ENCODE peak calls at places on chromosomes 16 and 17, in six cellular contexts. One of them, this sample, is unnamed.
A peak's percentile ranks its signal among the peaks of the same experiment; 100 is the strongest.

GRCh38 chr17:50209472-50210248 is 8.2 kb upstream of the COL1A1 start:
- DNase-seq in lung: peak; percentile 79
- DNase-seq in mesendoderm: peak; percentile 95
- DNase-seq in BE2C: peak; percentile 92
- DNase-seq in brain microvascular endothelial cell: peak; percentile 97
- DNase-seq in GM23338: peak; percentile 80
- DNase-seq in this sample: peak; percentile 69

GRCh38 chr17:6927290-6927844 is 68.5 kb upstream of the ALOX12 start:
- DNase-seq in lung: no peak
- DNase-seq in mesendoderm: no peak
- DNase-seq in BE2C: no peak
- DNase-seq in brain microvascular endothelial cell: no peak
- DNase-seq in GM23338: no peak
- DNase-seq in this sample: no peak

GRCh38 chr16:27472091-27473020 is 70.4 kb downstream of the IL21R start:
- DNase-seq in lung: no peak
- DNase-seq in mesendoderm: no peak
- DNase-seq in BE2C: no peak
- DNase-seq in brain microvascular endothelial cell: no peak
- DNase-seq in GM23338: no peak
- DNase-seq in this sample: no peak

GRCh38 chr16:11896776-11897175 is 19.0 kb downstream of the GSPT1 start:
- DNase-seq in lung: no peak
- DNase-seq in mesendoderm: no peak
- DNase-seq in BE2C: no peak
- DNase-seq in brain microvascular endothelial cell: peak; percentile 79
- DNase-seq in GM23338: no peak
- DNase-seq in this sample: no peak

GRCh38 chr17:80389011-80389995 is 25.7 kb upstream of the ENDOV start:
- DNase-seq in lung: no peak
- DNase-seq in mesendoderm: no peak
- DNase-seq in BE2C: peak; percentile 58
- DNase-seq in brain microvascular endothelial cell: no peak
- DNase-seq in GM23338: no peak
- DNase-seq in this sample: no peak

GRCh38 chr16:89471225-89471624 is 19.1 kb downstream of the ANKRD11 start:
- DNase-seq in lung: no peak
- DNase-seq in mesendoderm: peak; percentile 96
- DNase-seq in BE2C: no peak
- DNase-seq in brain microvascular endothelial cell: peak; percentile 58
- DNase-seq in GM23338: no peak
- DNase-seq in this sample: no peak

GRCh38 chr17:57918017-57918895 is 37.0 kb downstream of the CUEDC1 start:
- DNase-seq in lung: no peak
- DNase-seq in mesendoderm: peak; percentile 81
- DNase-seq in BE2C: no peak
- DNase-seq in brain microvascular endothelial cell: no peak
- DNase-seq in GM23338: no peak
- DNase-seq in this sample: no peak

GRCh38 chr17:39973496-39973895 is 7.1 kb upstream of the PSMD3 start:
- DNase-seq in lung: no peak
- DNase-seq in mesendoderm: no peak
- DNase-seq in BE2C: no peak
- DNase-seq in brain microvascular endothelial cell: no peak
- DNase-seq in GM23338: no peak
- DNase-seq in this sample: no peak

GRCh38 chr17:75758131-75758905 is 6.7 kb downstream of the GALK1 start:
- DNase-seq in lung: no peak
- DNase-seq in mesendoderm: peak; percentile 77
- DNase-seq in BE2C: no peak
- DNase-seq in brain microvascular endothelial cell: no peak
- DNase-seq in GM23338: peak; percentile 64
- DNase-seq in this sample: peak; percentile 27

GRCh38 chr16:48535831-48536599 is 74.0 kb downstream of the N4BP1 start:
- DNase-seq in lung: no peak
- DNase-seq in mesendoderm: no peak
- DNase-seq in BE2C: no peak
- DNase-seq in brain microvascular endothelial cell: peak; percentile 52
- DNase-seq in GM23338: peak; percentile 36
- DNase-seq in this sample: peak; percentile 70

GRCh38 chr17:9432867-9433495 is 142.6 kb downstream of the STX8 start:
- DNase-seq in lung: no peak
- DNase-seq in mesendoderm: no peak
- DNase-seq in BE2C: no peak
- DNase-seq in brain microvascular endothelial cell: peak; percentile 55
- DNase-seq in GM23338: no peak
- DNase-seq in this sample: no peak

GRCh38 chr17:81509048-81509686 is 3.4 kb downstream of the ACTG1 start:
- DNase-seq in lung: no peak
- DNase-seq in mesendoderm: peak; percentile 70
- DNase-seq in BE2C: no peak
- DNase-seq in brain microvascular endothelial cell: no peak
- DNase-seq in GM23338: no peak
- DNase-seq in this sample: peak; percentile 48

GRCh38 chr17:81510798-81511549 is 1.6 kb downstream of the ACTG1 start:
- DNase-seq in lung: no peak
- DNase-seq in mesendoderm: no peak
- DNase-seq in BE2C: peak; percentile 37
- DNase-seq in brain microvascular endothelial cell: no peak
- DNase-seq in GM23338: no peak
- DNase-seq in this sample: peak; percentile 66

GRCh38 chr17:81509687-81510523 is 2.7 kb downstream of the ACTG1 start:
- DNase-seq in lung: no peak
- DNase-seq in mesendoderm: no peak
- DNase-seq in BE2C: no peak
- DNase-seq in brain microvascular endothelial cell: no peak
- DNase-seq in GM23338: no peak
- DNase-seq in this sample: peak; percentile 34

GRCh38 chr17:81510524-81510797 is 2.1 kb downstream of the ACTG1 start:
- DNase-seq in lung: no peak
- DNase-seq in mesendoderm: no peak
- DNase-seq in BE2C: no peak
- DNase-seq in brain microvascular endothelial cell: no peak
- DNase-seq in GM23338: no peak
- DNase-seq in this sample: no peak

GRCh38 chr17:81508639-81509047 is 4.0 kb downstream of the ACTG1 start:
- DNase-seq in lung: no peak
- DNase-seq in mesendoderm: peak; percentile 74
- DNase-seq in BE2C: no peak
- DNase-seq in brain microvascular endothelial cell: no peak
- DNase-seq in GM23338: no peak
- DNase-seq in this sample: no peak
- H3K36me3 ChIP-seq in lung: peaks cover 18% of the 10 kb centered on the region
- H3K36me3 ChIP-seq in mesendoderm: peaks cover 23% of the 10 kb centered on the region
- H3K36me3 ChIP-seq in BE2C: peaks cover 39% of the 10 kb centered on the region
- H3K36me3 ChIP-seq in brain microvascular endothelial cell: peaks cover 40% of the 10 kb centered on the region
- H3K36me3 ChIP-seq in GM23338: peaks cover 36% of the 10 kb centered on the region
- H3K36me3 ChIP-seq in this sample: no peaks in the 10 kb centered on the region

GRCh38 chr17:46929413-46929812 is 6.5 kb downstream of the GOSR2 start:
- DNase-seq in lung: no peak
- DNase-seq in mesendoderm: peak; percentile 69
- DNase-seq in BE2C: peak; percentile 53
- DNase-seq in brain microvascular endothelial cell: peak; percentile 36
- DNase-seq in GM23338: no peak
- DNase-seq in this sample: no peak
- H3K36me3 ChIP-seq in lung: peaks cover 31% of the 10 kb centered on the region
- H3K36me3 ChIP-seq in mesendoderm: peaks cover 12% of the 10 kb centered on the region
- H3K36me3 ChIP-seq in BE2C: peaks cover 40% of the 10 kb centered on the region
- H3K36me3 ChIP-seq in brain microvascular endothelial cell: peaks cover 33% of the 10 kb centered on the region
- H3K36me3 ChIP-seq in GM23338: peaks cover 25% of the 10 kb centered on the region
- H3K36me3 ChIP-seq in this sample: peaks cover 8% of the 10 kb centered on the region

DNA sequence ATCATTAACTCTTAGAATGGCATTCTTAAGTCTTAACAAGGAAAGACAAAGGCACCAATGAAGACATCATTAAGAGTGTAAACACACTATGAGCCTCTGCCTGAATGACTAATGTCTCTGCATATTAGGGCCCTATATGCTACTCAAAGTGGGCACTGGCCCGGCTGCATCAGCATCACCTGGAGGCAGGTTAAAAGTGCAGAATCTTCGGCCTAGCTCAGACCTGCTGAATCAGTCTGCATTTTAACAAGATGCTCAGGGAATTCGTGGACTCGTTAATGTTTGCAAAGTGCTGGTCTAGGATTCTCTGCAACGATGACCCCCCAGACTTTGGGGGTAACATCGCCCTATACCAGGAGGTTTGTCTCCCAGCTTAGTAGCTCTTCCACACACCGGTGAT is 6.7 kb downstream of the MPP3 start:
- DNase-seq in lung: no peak
- DNase-seq in mesendoderm: no peak
- DNase-seq in BE2C: no peak
- DNase-seq in brain microvascular endothelial cell: no peak
- DNase-seq in GM23338: no peak
- DNase-seq in this sample: no peak
- H3K36me3 ChIP-seq in lung: peaks cover 8% of the 10 kb centered on the region
- H3K36me3 ChIP-seq in mesendoderm: no peaks in the 10 kb centered on the region
- H3K36me3 ChIP-seq in BE2C: no peaks in the 10 kb centered on the region
- H3K36me3 ChIP-seq in brain microvascular endothelial cell: peaks cover 55% of the 10 kb centered on the region
- H3K36me3 ChIP-seq in GM23338: no peaks in the 10 kb centered on the region
- H3K36me3 ChIP-seq in this sample: no peaks in the 10 kb centered on the region

GRCh38 chr17:73419896-73420295 is 108.1 kb upstream of the CDC42EP4 start:
- DNase-seq in lung: no peak
- DNase-seq in mesendoderm: no peak
- DNase-seq in BE2C: no peak
- DNase-seq in brain microvascular endothelial cell: no peak
- DNase-seq in GM23338: no peak
- DNase-seq in this sample: no peak
- H3K36me3 ChIP-seq in lung: no peaks in the 10 kb centered on the region
- H3K36me3 ChIP-seq in mesendoderm: no peaks in the 10 kb centered on the region
- H3K36me3 ChIP-seq in BE2C: no peaks in the 10 kb centered on the region
- H3K36me3 ChIP-seq in brain microvascular endothelial cell: no peaks in the 10 kb centered on the region
- H3K36me3 ChIP-seq in GM23338: no peaks in the 10 kb centered on the region
- H3K36me3 ChIP-seq in this sample: no peaks in the 10 kb centered on the region

DNA sequence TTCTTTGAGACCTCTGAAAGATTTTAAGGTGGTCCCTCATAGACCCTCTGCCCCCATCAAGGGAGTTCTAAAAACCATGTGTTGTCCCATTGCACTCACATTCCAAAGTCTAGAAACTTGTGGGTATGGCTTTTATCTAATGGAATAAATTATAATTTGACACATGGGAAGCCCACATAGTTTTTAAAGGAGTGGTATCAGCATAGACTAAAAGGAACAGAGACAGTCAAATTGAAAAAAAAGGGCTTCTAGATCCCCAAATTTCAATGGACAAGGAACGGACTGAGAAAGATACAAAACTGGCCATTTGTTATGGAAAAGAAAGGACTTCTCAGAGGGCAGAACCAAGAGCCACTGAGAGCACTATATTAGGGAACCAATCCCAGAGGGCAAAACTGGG is 48.7 kb upstream of the ICAM2 start:
- DNase-seq in lung: no peak
- DNase-seq in mesendoderm: no peak
- DNase-seq in BE2C: no peak
- DNase-seq in brain microvascular endothelial cell: no peak
- DNase-seq in GM23338: no peak
- DNase-seq in this sample: no peak
- H3K36me3 ChIP-seq in lung: peaks cover 32% of the 10 kb centered on the region
- H3K36me3 ChIP-seq in mesendoderm: no peaks in the 10 kb centered on the region
- H3K36me3 ChIP-seq in BE2C: no peaks in the 10 kb centered on the region
- H3K36me3 ChIP-seq in brain microvascular endothelial cell: peaks cover 25% of the 10 kb centered on the region
- H3K36me3 ChIP-seq in GM23338: no peaks in the 10 kb centered on the region
- H3K36me3 ChIP-seq in this sample: peaks cover 7% of the 10 kb centered on the region

DNA sequence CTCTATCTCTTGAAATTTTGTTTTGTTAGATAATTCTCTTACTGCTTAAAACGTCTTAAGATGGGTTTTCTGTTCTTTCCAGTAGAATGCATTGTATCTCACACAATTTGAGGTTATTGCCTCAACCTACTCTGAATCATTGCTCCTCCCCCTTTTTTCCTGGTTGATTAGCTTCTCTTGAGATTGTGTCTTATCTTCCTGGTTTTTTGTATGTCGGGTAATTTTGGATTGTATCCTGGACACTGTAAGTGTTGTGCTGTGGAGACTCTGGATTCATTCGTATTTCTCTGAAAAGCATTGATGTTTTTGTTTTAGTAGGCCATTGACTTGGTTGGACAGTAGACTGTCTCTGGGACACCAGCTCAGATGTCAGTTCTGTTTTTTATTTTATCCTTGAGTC is 26.1 kb downstream of the PRKCB start:
- DNase-seq in lung: no peak
- DNase-seq in mesendoderm: no peak
- DNase-seq in BE2C: no peak
- DNase-seq in brain microvascular endothelial cell: no peak
- DNase-seq in GM23338: no peak
- DNase-seq in this sample: no peak
- H3K36me3 ChIP-seq in lung: no peaks in the 10 kb centered on the region
- H3K36me3 ChIP-seq in mesendoderm: no peaks in the 10 kb centered on the region
- H3K36me3 ChIP-seq in BE2C: no peaks in the 10 kb centered on the region
- H3K36me3 ChIP-seq in brain microvascular endothelial cell: no peaks in the 10 kb centered on the region
- H3K36me3 ChIP-seq in GM23338: no peaks in the 10 kb centered on the region
- H3K36me3 ChIP-seq in this sample: no peaks in the 10 kb centered on the region

This sample was measured in mucosa of descending colon.